ENCODE peak calls at places on chromosomes 2 and 18, in ten cellular contexts. One of them, this sample, is unnamed.

GRCh38 chr18:73079920-73080319 is 212.1 kb upstream of the NETO1 start:
- DNase-seq in COR-L47: no peak
- DNase-seq in Peyer's patch: no peak
- DNase-seq in CD4-positive, alpha-beta T cell: no peak
- DNase-seq in mucosa of descending colon: no peak
- DNase-seq in AML-193: peak; percentile 20
- DNase-seq in SW480: no peak
- DNase-seq in fibroblast of the conjunctiva: no peak
- DNase-seq in activated naive CD8-positive, alpha-beta T cell treated with anti-CD3 and anti-CD28 coated beads for 36 hours: no peak
- DNase-seq in NCI-H1105: no peak
- DNase-seq in this sample: no peak

GRCh38 chr2:207332473-207333212 is 166.9 kb upstream of the KLF7 start:
- DNase-seq in COR-L47: no peak
- DNase-seq in Peyer's patch: no peak
- DNase-seq in CD4-positive, alpha-beta T cell: no peak
- DNase-seq in mucosa of descending colon: no peak
- DNase-seq in AML-193: peak; percentile 39
- DNase-seq in SW480: no peak
- DNase-seq in fibroblast of the conjunctiva: no peak
- DNase-seq in activated naive CD8-positive, alpha-beta T cell treated with anti-CD3 and anti-CD28 coated beads for 36 hours: no peak
- DNase-seq in NCI-H1105: no peak
- DNase-seq in this sample: no peak

GRCh38 chr2:18251486-18251885 is 309.0 kb downstream of the RDH14 start:
- DNase-seq in COR-L47: no peak
- DNase-seq in Peyer's patch: no peak
- DNase-seq in CD4-positive, alpha-beta T cell: no peak
- DNase-seq in mucosa of descending colon: no peak
- DNase-seq in AML-193: no peak
- DNase-seq in SW480: no peak
- DNase-seq in fibroblast of the conjunctiva: no peak
- DNase-seq in activated naive CD8-positive, alpha-beta T cell treated with anti-CD3 and anti-CD28 coated beads for 36 hours: no peak
- DNase-seq in NCI-H1105: no peak
- DNase-seq in this sample: no peak

GRCh38 chr18:79900610-79901570 is 50.6 kb downstream of the SLC66A2 start:
- DNase-seq in COR-L47: no peak
- DNase-seq in Peyer's patch: no peak
- DNase-seq in CD4-positive, alpha-beta T cell: no peak
- DNase-seq in mucosa of descending colon: no peak
- DNase-seq in AML-193: no peak
- DNase-seq in SW480: no peak
- DNase-seq in fibroblast of the conjunctiva: no peak
- DNase-seq in activated naive CD8-positive, alpha-beta T cell treated with anti-CD3 and anti-CD28 coated beads for 36 hours: no peak
- DNase-seq in NCI-H1105: no peak
- DNase-seq in this sample: no peak

GRCh38 chr2:213105212-213105611 is 46.2 kb downstream of the IKZF2 start:
- DNase-seq in COR-L47: no peak
- DNase-seq in Peyer's patch: no peak
- DNase-seq in CD4-positive, alpha-beta T cell: no peak
- DNase-seq in mucosa of descending colon: no peak
- DNase-seq in AML-193: no peak
- DNase-seq in SW480: no peak
- DNase-seq in fibroblast of the conjunctiva: no peak
- DNase-seq in activated naive CD8-positive, alpha-beta T cell treated with anti-CD3 and anti-CD28 coated beads for 36 hours: no peak
- DNase-seq in NCI-H1105: no peak
- DNase-seq in this sample: no peak

GRCh38 chr2:233838726-233839446 is 15.4 kb downstream of the HJURP start:
- DNase-seq in COR-L47: no peak
- DNase-seq in Peyer's patch: peak; percentile 4
- DNase-seq in CD4-positive, alpha-beta T cell: no peak
- DNase-seq in mucosa of descending colon: no peak
- DNase-seq in AML-193: no peak
- DNase-seq in SW480: no peak
- DNase-seq in fibroblast of the conjunctiva: no peak
- DNase-seq in activated naive CD8-positive, alpha-beta T cell treated with anti-CD3 and anti-CD28 coated beads for 36 hours: no peak
- DNase-seq in NCI-H1105: no peak
- DNase-seq in this sample: peak; percentile 23

GRCh38 chr18:58054041-58054733 is 10.2 kb downstream of the NEDD4L start:
- DNase-seq in COR-L47: no peak
- DNase-seq in Peyer's patch: no peak
- DNase-seq in CD4-positive, alpha-beta T cell: no peak
- DNase-seq in mucosa of descending colon: no peak
- DNase-seq in AML-193: no peak
- DNase-seq in SW480: peak; percentile 11
- DNase-seq in fibroblast of the conjunctiva: no peak
- DNase-seq in activated naive CD8-positive, alpha-beta T cell treated with anti-CD3 and anti-CD28 coated beads for 36 hours: no peak
- DNase-seq in NCI-H1105: no peak
- DNase-seq in this sample: no peak

GRCh38 chr2:65604246-65604645 is 171.8 kb upstream of the SPRED2 start:
- DNase-seq in COR-L47: no peak
- DNase-seq in Peyer's patch: no peak
- DNase-seq in CD4-positive, alpha-beta T cell: no peak
- DNase-seq in mucosa of descending colon: no peak
- DNase-seq in AML-193: no peak
- DNase-seq in SW480: peak; percentile 64
- DNase-seq in fibroblast of the conjunctiva: no peak
- DNase-seq in activated naive CD8-positive, alpha-beta T cell treated with anti-CD3 and anti-CD28 coated beads for 36 hours: no peak
- DNase-seq in NCI-H1105: no peak
- DNase-seq in this sample: no peak

GRCh38 chr18:21853020-21853419 is 112.4 kb downstream of the MIB1 start:
- DNase-seq in COR-L47: no peak
- DNase-seq in Peyer's patch: no peak
- DNase-seq in CD4-positive, alpha-beta T cell: no peak
- DNase-seq in mucosa of descending colon: no peak
- DNase-seq in AML-193: no peak
- DNase-seq in SW480: no peak
- DNase-seq in fibroblast of the conjunctiva: no peak
- DNase-seq in activated naive CD8-positive, alpha-beta T cell treated with anti-CD3 and anti-CD28 coated beads for 36 hours: no peak
- DNase-seq in NCI-H1105: no peak
- DNase-seq in this sample: no peak

GRCh38 chr2:81260320-81260719 is 955.8 kb upstream of the LRRTM1 start:
- DNase-seq in COR-L47: no peak
- DNase-seq in Peyer's patch: no peak
- DNase-seq in CD4-positive, alpha-beta T cell: no peak
- DNase-seq in mucosa of descending colon: no peak
- DNase-seq in AML-193: no peak
- DNase-seq in SW480: no peak
- DNase-seq in fibroblast of the conjunctiva: no peak
- DNase-seq in activated naive CD8-positive, alpha-beta T cell treated with anti-CD3 and anti-CD28 coated beads for 36 hours: no peak
- DNase-seq in NCI-H1105: no peak
- DNase-seq in this sample: no peak

GRCh38 chr2:118837621-118838020 is 9.8 kb downstream of the EN1 start:
- DNase-seq in COR-L47: no peak
- DNase-seq in Peyer's patch: no peak
- DNase-seq in CD4-positive, alpha-beta T cell: no peak
- DNase-seq in mucosa of descending colon: no peak
- DNase-seq in AML-193: no peak
- DNase-seq in SW480: no peak
- DNase-seq in fibroblast of the conjunctiva: no peak
- DNase-seq in activated naive CD8-positive, alpha-beta T cell treated with anti-CD3 and anti-CD28 coated beads for 36 hours: no peak
- DNase-seq in NCI-H1105: no peak
- DNase-seq in this sample: no peak

This sample was measured in stomach.